ENCODE peak calls at places on chromosomes 11 and 22, in nine cellular contexts. V, D, U, B, F, W, L, P and O are unnamed samples.

GRCh38 chr22:22348815-22349454 is 104.3 kb downstream of the VPREB1 start:
- DNase-seq in D (no peak), F (no peak), B (no peak), U (no peak), P (no peak), V (no peak), W (no peak), L (no peak), O (no peak)

GRCh38 chr11:45470151-45471001 is 184.2 kb upstream of the SYT13 start:
- DNase-seq in L (no peak), W (no peak), F (peak; percentile 67), B (no peak), D (no peak), P (peak; percentile 46), U (no peak), V (no peak), O (no peak)

GRCh38 chr11:47204633-47204989 is 10.2 kb upstream of the DDB2 start:
- DNase-seq in D (no peak), W (no peak), B (peak; percentile 49), U (no peak), F (no peak), V (no peak), P (no peak), L (no peak), O (no peak)

GRCh38 chr11:93537767-93538261 is 5.4 kb downstream of the SMCO4 start:
- DNase-seq in F (peak; percentile 39), P (no peak), V (peak; percentile 20), U (no peak), L (peak; percentile 83), B (no peak), W (no peak), D (no peak), O (peak; percentile 88)

GRCh38 chr11:117547911-117548310 is 220.3 kb downstream of the CEP164 start:
- DNase-seq in D (peak; percentile 20), B (no peak), U (no peak), P (no peak), L (no peak), W (no peak), V (no peak), F (no peak), O (no peak)

GRCh38 chr11:11502303-11502828 is 119.4 kb downstream of the GALNT18 start:
- DNase-seq in P (peak; percentile 54), V (no peak), U (no peak), F (no peak), D (no peak), L (no peak), B (no peak), W (no peak), O (no peak)

GRCh38 chr22:43852605-43853327 is 9.5 kb downstream of the SULT4A1 start:
- DNase-seq in L (no peak), P (no peak), B (no peak), V (no peak), F (no peak), W (no peak), U (no peak), D (peak; percentile 40), O (peak; percentile 62)

GRCh38 chr11:73875840-73876239 is 806 bp downstream of the COA4 start:
- DNase-seq in V (no peak), F (peak; percentile 10), D (no peak), P (no peak), B (no peak), W (no peak), U (no peak), L (no peak), O (no peak)

GRCh38 chr11:67282155-67282875 is 6.8 kb upstream of the ANKRD13D start:
- DNase-seq in D (peak; percentile 54), V (no peak), P (no peak), W (no peak), L (peak; percentile 57), F (peak; percentile 5), U (peak; percentile 68), B (no peak), O (no peak)

GRCh38 chr22:28547132-28547842 is 132.4 kb downstream of the TTC28 start:
- DNase-seq in V (no peak), B (no peak), W (no peak), U (no peak), P (no peak), F (no peak), L (no peak), D (no peak), O (no peak)

GRCh38 chr22:17842386-17842785 is 68.1 kb upstream of the BID start:
- DNase-seq in B (no peak), L (no peak), P (peak; percentile 26), V (no peak), D (no peak), F (no peak), U (peak; percentile 64), W (no peak), O (no peak)

GRCh38 chr11:107859459-107860239 is 1.1 kb upstream of the SLC35F2 start:
- DNase-seq in F (peak; percentile 50), V (no peak), P (peak; percentile 47), U (peak; percentile 59), D (no peak), L (no peak), B (peak; percentile 53), W (no peak), O (no peak)

GRCh38 chr11:118620529-118621070 is 13.2 kb downstream of the PHLDB1 start:
- DNase-seq in P (no peak), D (peak; percentile 67), V (no peak), B (no peak), F (no peak), L (peak; percentile 49), U (no peak), W (no peak), O (no peak)

GRCh38 chr22:49305215-49305965 is 522.3 kb downstream of the BRD1 start:
- DNase-seq in V (no peak), P (peak; percentile 76), F (peak; percentile 76), W (no peak), L (peak; percentile 83), B (peak; percentile 19), D (peak; percentile 85), U (peak; percentile 91), O (peak; percentile 73)

GRCh38 chr11:89458646-89459045 is 32.5 kb downstream of the NOX4 start:
- DNase-seq in V (no peak), D (no peak), L (no peak), F (no peak), P (no peak), B (no peak), W (no peak), U (no peak), O (no peak)

GRCh38 chr11:12862761-12863469 is 146.2 kb upstream of the RASSF10 start:
- DNase-seq in U (no peak), L (no peak), P (peak; percentile 74), B (peak; percentile 92), W (no peak), F (peak; percentile 50), V (no peak), D (no peak), O (no peak)

GRCh38 chr11:62854013-62854824 is 14.8 kb upstream of the WDR74 start:
- DNase-seq in F (no peak), L (no peak), W (no peak), P (no peak), U (no peak), V (no peak), B (no peak), D (no peak), O (no peak)

GRCh38 chr11:17266781-17267180 is 9.8 kb upstream of the NUCB2 start:
- DNase-seq in P (no peak), B (no peak), L (no peak), F (no peak), V (no peak), W (no peak), U (no peak), D (no peak), O (no peak)
- H3K4me1 ChIP-seq in P (no peaks in the 10 kb centered on the region), B (no peaks in the 10 kb centered on the region), L (no peaks in the 10 kb centered on the region), F (no peaks in the 10 kb centered on the region), V (no peaks in the 10 kb centered on the region), W (no peaks in the 10 kb centered on the region), U (no peaks in the 10 kb centered on the region), D (no peaks in the 10 kb centered on the region), O (no peaks in the 10 kb centered on the region)

GRCh38 chr11:56089697-56090096 is 3.4 kb upstream of the OR8I2 start:
- DNase-seq in D (no peak), W (no peak), B (peak; percentile 28), P (no peak), U (no peak), V (no peak), L (no peak), F (no peak), O (no peak)

DNA sequence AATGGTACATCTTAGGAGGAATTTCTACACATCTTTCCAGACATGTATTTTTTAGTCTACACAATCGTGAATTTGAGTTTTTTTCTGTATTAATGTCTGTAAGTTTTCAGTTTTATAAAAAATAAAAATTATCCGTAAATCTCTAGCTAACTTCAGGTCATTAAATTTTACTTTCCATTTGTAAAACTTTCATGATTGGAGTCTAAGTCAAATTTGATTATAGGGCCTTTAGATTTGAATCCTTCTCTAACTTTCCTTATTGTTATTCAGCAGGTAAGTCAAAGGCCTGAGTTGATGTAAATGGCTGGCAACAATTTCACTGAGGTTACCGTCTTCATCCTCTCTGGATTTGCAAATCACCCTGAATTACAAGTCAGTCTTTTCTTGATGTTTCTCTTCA is at the start of gene OR8I2:
- DNase-seq in D (no peak), B (no peak), W (no peak), P (no peak), F (no peak), L (no peak), U (no peak), V (no peak), O (no peak)
- H3K4me3 ChIP-seq in D (no peak within 1 kb of the TSS), B (no peak within 1 kb of the TSS), W (no peak within 1 kb of the TSS), P (no peak within 1 kb of the TSS), F (no peak within 1 kb of the TSS), L (no peak within 1 kb of the TSS), U (no peak within 1 kb of the TSS), V (no peak within 1 kb of the TSS), O (no peak within 1 kb of the TSS)

GRCh38 chr22:39917091-39917703 is 16.3 kb downstream of the GRAP2 start:
- DNase-seq in U (no peak), B (no peak), P (no peak), V (no peak), W (no peak), L (no peak), F (no peak), D (no peak), O (no peak)
- H3K4me1 ChIP-seq in U (no peaks in the 10 kb centered on the region), B (peaks cover 20% of the 10 kb centered on the region), P (no peaks in the 10 kb centered on the region), V (peaks cover 5% of the 10 kb centered on the region), W (peaks cover 85% of the 10 kb centered on the region), L (peaks cover 18% of the 10 kb centered on the region), F (peaks cover 4% of the 10 kb centered on the region), D (no peaks in the 10 kb centered on the region), O (no peaks in the 10 kb centered on the region)

GRCh38 chr11:65314501-65315203 is at the start of gene CDC42EP2:
- DNase-seq in D (peak; percentile 95), L (peak; percentile 95), V (no peak), P (peak; percentile 88), F (peak; percentile 92), B (peak; percentile 87), U (peak; percentile 95), W (peak; percentile 64), O (peak; percentile 58)

GRCh38 chr11:65316979-65317786 is 2.5 kb downstream of the CDC42EP2 start:
- DNase-seq in L (peak; percentile 70), U (no peak), D (peak; percentile 82), F (peak; percentile 52), B (peak; percentile 80), V (no peak), W (no peak), P (peak; percentile 63), O (no peak)

GRCh38 chr11:65315204-65315865 is 669 bp downstream of the CDC42EP2 start:
- DNase-seq in V (no peak), F (peak; percentile 83), B (peak; percentile 94), L (peak; percentile 91), D (peak; percentile 93), U (peak; percentile 92), P (peak; percentile 83), W (peak; percentile 57), O (peak; percentile 89)

GRCh38 chr11:65316311-65316978 is 1.8 kb downstream of the CDC42EP2 start:
- DNase-seq in U (peak; percentile 12), D (no peak), L (no peak), W (no peak), F (no peak), P (peak; percentile 34), B (peak; percentile 64), V (no peak), O (peak; percentile 74)

GRCh38 chr11:65315866-65316233 is 1.2 kb downstream of the CDC42EP2 start:
- DNase-seq in L (no peak), U (no peak), D (no peak), P (no peak), F (no peak), V (no peak), W (no peak), B (no peak), O (no peak)
- H3K4me3 ChIP-seq in L (peak overlapping the region; percentile 98), U (peak overlapping the region; percentile 91), D (peak overlapping the region; percentile 81), P (peak overlapping the region; percentile 95), F (peak overlapping the region; percentile 63), V (peak overlapping the region; percentile 99), W (peak overlapping the region; percentile 91), B (peak overlapping the region; percentile 98), O (peak overlapping the region; percentile 79)